ENCODE peak calls at places on chromosomes 11 and 22, in four cellular contexts. One of them, this sample, is unnamed.

GRCh38 chr11:115144014-115144413 is 360.2 kb downstream of the CADM1 start:
- DNase-seq in SW 1271: no peak
- DNase-seq in MG63: no peak
- DNase-seq in WTC11: no peak
- DNase-seq in this sample: no peak

GRCh38 chr11:8937159-8937558 is 4.4 kb upstream of the C11orf16 start:
- DNase-seq in MG63: no peak
- DNase-seq in WTC11: no peak
- DNase-seq in SW 1271: no peak
- DNase-seq in this sample: peak; percentile 33

GRCh38 chr11:36243641-36244040 is 45.6 kb downstream of the COMMD9 start:
- DNase-seq in SW 1271: no peak
- DNase-seq in MG63: no peak
- DNase-seq in WTC11: no peak
- DNase-seq in this sample: no peak

GRCh38 chr11:119085523-119085878 is 820 bp downstream of the HMBS start:
- DNase-seq in SW 1271: no peak
- DNase-seq in WTC11: no peak
- DNase-seq in MG63: no peak
- DNase-seq in this sample: no peak

GRCh38 chr22:46349238-46349637 is 13.7 kb downstream of the TRMU start:
- DNase-seq in MG63: no peak
- DNase-seq in SW 1271: no peak
- DNase-seq in WTC11: no peak
- DNase-seq in this sample: no peak

GRCh38 chr22:43884600-43885318 is 7.1 kb downstream of the PNPLA5 start:
- DNase-seq in SW 1271: no peak
- DNase-seq in WTC11: peak; percentile 89
- DNase-seq in MG63: peak; percentile 52
- DNase-seq in this sample: peak; percentile 10

GRCh38 chr11:78562398-78562797 is 12.3 kb downstream of the NARS2 start:
- DNase-seq in MG63: no peak
- DNase-seq in WTC11: no peak
- DNase-seq in SW 1271: no peak
- DNase-seq in this sample: no peak

GRCh38 chr11:32960553-32961164 is 55.0 kb upstream of the DEPDC7 start:
- DNase-seq in MG63: no peak
- DNase-seq in SW 1271: no peak
- DNase-seq in WTC11: no peak
- DNase-seq in this sample: no peak

GRCh38 chr11:17719940-17720795 is 797 bp downstream of the MYOD1 start:
- DNase-seq in WTC11: peak; percentile 67
- DNase-seq in MG63: no peak
- DNase-seq in SW 1271: no peak
- DNase-seq in this sample: no peak

GRCh38 chr22:40008726-40009125 is 14.0 kb downstream of the FAM83F start:
- DNase-seq in SW 1271: no peak
- DNase-seq in WTC11: no peak
- DNase-seq in MG63: no peak
- DNase-seq in this sample: no peak

GRCh38 chr11:72553748-72554147 is 119.4 kb upstream of the CLPB start:
- DNase-seq in SW 1271: no peak
- DNase-seq in WTC11: peak; percentile 73
- DNase-seq in MG63: no peak
- DNase-seq in this sample: no peak

GRCh38 chr22:41603873-41604332 is 14.3 kb upstream of the PMM1 start:
- DNase-seq in MG63: no peak
- DNase-seq in SW 1271: no peak
- DNase-seq in WTC11: no peak
- DNase-seq in this sample: no peak

GRCh38 chr22:23137905-23138520 is 3.8 kb downstream of the RSPH14 start:
- DNase-seq in MG63: no peak
- DNase-seq in WTC11: no peak
- DNase-seq in SW 1271: no peak
- DNase-seq in this sample: no peak

GRCh38 chr11:96134622-96135021 is 208.4 kb downstream of the MAML2 start:
- DNase-seq in MG63: no peak
- DNase-seq in SW 1271: no peak
- DNase-seq in WTC11: no peak
- DNase-seq in this sample: no peak

GRCh38 chr22:46303347-46303965 is 6.8 kb downstream of the GTSE1 start:
- DNase-seq in WTC11: no peak
- DNase-seq in MG63: no peak
- DNase-seq in SW 1271: no peak
- DNase-seq in this sample: no peak

GRCh38 chr11:8329336-8329735 is 65.7 kb upstream of the LMO1 start:
- DNase-seq in MG63: no peak
- DNase-seq in SW 1271: no peak
- DNase-seq in WTC11: no peak
- DNase-seq in this sample: peak; percentile 55

GRCh38 chr11:130548491-130548833 is 100.0 kb downstream of the ADAMTS15 start:
- DNase-seq in WTC11: no peak
- DNase-seq in SW 1271: no peak
- DNase-seq in MG63: no peak
- DNase-seq in this sample: no peak

GRCh38 chr11:86625981-86626380 is 46.4 kb downstream of the ME3 start:
- DNase-seq in SW 1271: no peak
- DNase-seq in MG63: no peak
- DNase-seq in WTC11: no peak
- DNase-seq in this sample: no peak

GRCh38 chr22:47304191-47304831 is 541.9 kb downstream of the TBC1D22A start:
- DNase-seq in SW 1271: no peak
- DNase-seq in WTC11: no peak
- DNase-seq in MG63: no peak
- DNase-seq in this sample: no peak

GRCh38 chr11:61697093-61697492 is 16.9 kb downstream of the DAGLA start:
- DNase-seq in WTC11: no peak
- DNase-seq in SW 1271: no peak
- DNase-seq in MG63: peak; percentile 36
- DNase-seq in this sample: no peak

GRCh38 chr22:24002272-24002671 is 3.0 kb downstream of the GSTT4 start:
- DNase-seq in SW 1271: no peak
- DNase-seq in WTC11: no peak
- DNase-seq in MG63: no peak
- DNase-seq in this sample: no peak

GRCh38 chr11:32068134-32068533 is 22.7 kb upstream of the RCN1 start:
- DNase-seq in MG63: no peak
- DNase-seq in SW 1271: no peak
- DNase-seq in WTC11: no peak
- DNase-seq in this sample: no peak

GRCh38 chr11:123454060-123454651 is 24.1 kb downstream of the GRAMD1B start:
- DNase-seq in MG63: peak; percentile 25
- DNase-seq in WTC11: no peak
- DNase-seq in SW 1271: no peak
- DNase-seq in this sample: no peak

GRCh38 chr11:44243086-44243485 is 66.9 kb downstream of the ALX4 start:
- DNase-seq in MG63: no peak
- DNase-seq in SW 1271: no peak
- DNase-seq in WTC11: no peak
- DNase-seq in this sample: no peak

GRCh38 chr11:9535189-9535781 is 38.2 kb upstream of the WEE1 start:
- DNase-seq in MG63: peak; percentile 45
- DNase-seq in SW 1271: no peak
- DNase-seq in WTC11: peak; percentile 89
- DNase-seq in this sample: no peak

GRCh38 chr22:25085930-25086901 is 113.4 kb upstream of the CRYBB3 start:
- DNase-seq in WTC11: no peak
- DNase-seq in MG63: no peak
- DNase-seq in SW 1271: no peak
- DNase-seq in this sample: no peak

GRCh38 chr11:131488208-131488607 is 117.8 kb downstream of the NTM start:
- DNase-seq in SW 1271: no peak
- DNase-seq in WTC11: no peak
- DNase-seq in MG63: no peak
- DNase-seq in this sample: no peak

This sample was measured in DMS79 treated with DMSO at 0.1 percent for 48 hours.